ENCODE peak calls at places on chromosome 9, in ten cellular contexts. M, O, J, K, R, P, G, I, L and Y are unnamed samples.

GRCh38 chr9:95157491-95158151 is 159.9 kb downstream of the FANCC start:
- DNase-seq in M (peak), I (peak), O (no peak), P (no peak), R (no peak), K (no peak), J (no peak), L (no peak), G (no peak), Y (no peak)

GRCh38 chr9:99511723-99512122 is 289.6 kb downstream of the SEC61B start:
- DNase-seq in L (no peak), O (no peak), R (no peak), G (no peak), P (no peak), K (no peak), M (no peak), I (no peak), J (no peak), Y (peak)

GRCh38 chr9:20040991-20041606 is 252.3 kb upstream of the SLC24A2 start:
- DNase-seq in G (peak), J (no peak), O (no peak), I (no peak), R (no peak), K (no peak), M (no peak), P (no peak), L (no peak), Y (no peak)

GRCh38 chr9:98199388-98200033 is 7.1 kb upstream of the CORO2A start:
- DNase-seq in O (no peak), M (no peak), I (no peak), G (no peak), K (no peak), P (no peak), J (no peak), R (no peak), L (no peak), Y (peak)

GRCh38 chr9:80030801-80031200 is 459.0 kb downstream of the TLE4 start:
- DNase-seq in I (no peak), M (no peak), P (no peak), R (no peak), G (no peak), J (no peak), K (no peak), O (no peak), L (no peak), Y (no peak)

GRCh38 chr9:136259517-136259813 is 13.9 kb upstream of the QSOX2 start:
- DNase-seq in O (no peak), L (no peak), M (no peak), G (no peak), K (no peak), R (no peak), I (no peak), J (no peak), P (no peak), Y (no peak)

GRCh38 chr9:102769307-102769706 is 225.8 kb upstream of the CYLC2 start:
- DNase-seq in L (no peak), O (no peak), I (no peak), R (no peak), K (no peak), P (no peak), M (no peak), G (no peak), J (no peak), Y (no peak)

GRCh38 chr9:100428871-100429654 is 2.1 kb downstream of the MSANTD3 start:
- DNase-seq in R (no peak), P (no peak), L (peak), K (peak), M (peak), J (peak), O (no peak), I (no peak), G (peak), Y (no peak)

GRCh38 chr9:127214421-127215265 is 49.9 kb upstream of the GARNL3 start:
- DNase-seq in K (no peak), G (peak), M (peak), O (no peak), I (peak), P (peak), R (peak), J (no peak), L (peak), Y (peak)

GRCh38 chr9:112786834-112787520 is 36.4 kb downstream of the SNX30 start:
- DNase-seq in G (no peak), J (no peak), L (no peak), I (no peak), O (no peak), R (no peak), P (no peak), K (peak), M (no peak), Y (no peak)

GRCh38 chr9:136644593-136645342 is 17.9 kb upstream of the EGFL7 start:
- DNase-seq in O (peak), M (peak), J (peak), K (no peak), P (peak), L (no peak), G (peak), I (no peak), R (peak), Y (peak)

GRCh38 chr9:6564868-6565267 is 80.7 kb downstream of the GLDC start:
- DNase-seq in I (no peak), O (no peak), K (no peak), J (no peak), R (no peak), G (no peak), L (no peak), P (no peak), M (peak), Y (no peak)

GRCh38 chr9:136662656-136663310 is at the start of gene EGFL7:
- DNase-seq in K (no peak), J (no peak), M (no peak), L (no peak), O (no peak), I (no peak), R (no peak), P (no peak), G (no peak), Y (no peak)

GRCh38 chr9:68704804-68705635 is at the start of gene PIP5K1B:
- DNase-seq in L (peak), R (peak), P (peak), M (peak), O (no peak), K (no peak), I (peak), G (peak), J (no peak), Y (peak)

GRCh38 chr9:80797841-80798688 is 891.3 kb downstream of the TLE1 start:
- DNase-seq in P (no peak), G (peak), K (no peak), I (no peak), O (no peak), R (no peak), J (no peak), M (no peak), L (no peak), Y (peak)

GRCh38 chr9:110049699-110050450 is 158.1 kb downstream of the C9orf152 start:
- DNase-seq in P (no peak), L (peak), R (no peak), G (no peak), I (peak), K (no peak), O (no peak), M (peak), J (no peak), Y (peak)

GRCh38 chr9:126708178-126708577 is 94.5 kb downstream of the LMX1B start:
- DNase-seq in P (no peak), R (no peak), I (no peak), L (no peak), G (no peak), J (no peak), O (no peak), M (no peak), K (no peak), Y (no peak)

GRCh38 chr9:126475933-126476555 is 137.7 kb upstream of the LMX1B start:
- DNase-seq in R (no peak), I (no peak), P (no peak), J (no peak), G (no peak), M (no peak), O (no peak), K (no peak), L (no peak), Y (no peak)

GRCh38 chr9:131747352-131747751 is 7.5 kb upstream of the RAPGEF1 start:
- DNase-seq in J (no peak), I (peak), M (peak), L (peak), G (peak), K (no peak), R (no peak), O (no peak), P (no peak), Y (no peak)

GRCh38 chr9:137610944-137611343 is 5.5 kb downstream of the ARRDC1 start:
- DNase-seq in R (no peak), M (no peak), L (no peak), P (no peak), I (no peak), O (no peak), G (no peak), J (no peak), K (no peak), Y (peak)

GRCh38 chr9:70597886-70598285 is 183.4 kb upstream of the KLF9 start:
- DNase-seq in O (no peak), P (no peak), I (no peak), M (no peak), L (no peak), J (no peak), K (no peak), R (no peak), G (no peak), Y (no peak)

GRCh38 chr9:131402073-131402472 is 8.2 kb downstream of the PRRC2B start:
- DNase-seq in O (no peak), R (no peak), M (no peak), J (no peak), I (no peak), P (no peak), G (no peak), L (peak), K (no peak), Y (no peak)

GRCh38 chr9:107704791-107705190 is 215.2 kb upstream of the KLF4 start:
- DNase-seq in K (no peak), G (no peak), I (no peak), P (no peak), L (no peak), R (no peak), M (no peak), O (no peak), J (no peak), Y (no peak)

GRCh38 chr9:112747094-112747493 is 3.5 kb upstream of the SNX30 start:
- DNase-seq in I (no peak), O (no peak), K (no peak), L (no peak), R (no peak), G (peak), J (no peak), M (no peak), P (no peak), Y (no peak)

GRCh38 chr9:110538169-110538568 is 41.4 kb downstream of the SVEP1 start:
- DNase-seq in P (no peak), I (no peak), J (no peak), G (no peak), R (no peak), K (no peak), O (no peak), L (no peak), M (no peak), Y (no peak)

GRCh38 chr9:76701441-76702031 is 62.7 kb upstream of the PCA3 start:
- DNase-seq in P (peak), K (no peak), O (no peak), M (peak), G (no peak), J (no peak), I (no peak), R (no peak), L (no peak), Y (no peak)

GRCh38 chr9:109868222-109868621 is 88.2 kb downstream of the PALM2AKAP2 start:
- DNase-seq in O (no peak), J (no peak), K (no peak), G (peak), P (peak), I (no peak), M (peak), R (no peak), L (no peak), Y (no peak)

GRCh38 chr9:100472725-100473261 is at the start of gene TMEFF1:
- DNase-seq in K (no peak), M (peak), I (peak), R (no peak), J (no peak), P (peak), L (no peak), O (no peak), G (peak), Y (peak)

GRCh38 chr9:113695901-113696300 is 180.2 kb upstream of the ZNF618 start:
- DNase-seq in R (no peak), M (no peak), J (no peak), I (no peak), O (no peak), G (no peak), K (no peak), P (no peak), L (no peak), Y (no peak)

GRCh38 chr9:16335788-16336580 is 534.5 kb downstream of the BNC2 start:
- DNase-seq in O (peak), R (no peak), I (peak), G (no peak), M (peak), K (peak), L (peak), J (peak), P (no peak), Y (no peak)

GRCh38 chr9:128845186-128845931 is 15.8 kb upstream of the SPOUT1 start:
- DNase-seq in J (no peak), I (no peak), O (no peak), M (peak), L (no peak), R (no peak), G (no peak), K (no peak), P (no peak), Y (peak)

GRCh38 chr9:97811534-97812246 is 41.3 kb upstream of the FOXE1 start:
- DNase-seq in O (no peak), J (peak), M (peak), I (no peak), L (no peak), P (no peak), G (no peak), R (no peak), K (no peak), Y (no peak)

GRCh38 chr9:3879315-3879714 is 353.5 kb upstream of the RFX3 start:
- DNase-seq in P (no peak), J (no peak), M (no peak), G (no peak), L (no peak), K (no peak), I (peak), R (no peak), O (no peak), Y (no peak)

GRCh38 chr9:119148855-119149254 is 220.4 kb downstream of the BRINP1 start:
- DNase-seq in K (no peak), R (no peak), I (no peak), J (no peak), O (no peak), G (no peak), M (no peak), P (no peak), L (no peak), Y (no peak)

GRCh38 chr9:127707766-127708165 is 978 bp downstream of the CFAP157 start:
- DNase-seq in I (no peak), G (no peak), J (no peak), O (no peak), M (no peak), K (no peak), L (no peak), P (no peak), R (peak), Y (no peak)

GRCh38 chr9:131318211-131318610 is 28.7 kb downstream of the PLPP7 start:
- DNase-seq in J (no peak), O (no peak), L (no peak), I (no peak), K (no peak), G (no peak), P (no peak), M (no peak), R (no peak), Y (no peak)

GRCh38 chr9:72300884-72301283 is 64.1 kb downstream of the ZFAND5 start:
- DNase-seq in O (no peak), M (no peak), P (no peak), G (no peak), L (no peak), R (no peak), K (no peak), I (no peak), J (no peak), Y (no peak)

GRCh38 chr9:134494905-134495304 is 146.7 kb upstream of the COL5A1 start:
- DNase-seq in M (no peak), R (no peak), I (peak), K (no peak), O (no peak), J (no peak), P (no peak), L (no peak), G (no peak), Y (no peak)